ENCODE peak calls at places on chromosomes 6 and 20, in ten cellular contexts. One of them, this sample, is unnamed.

GRCh38 chr20:1338801-1339200 is 9.9 kb upstream of the SDCBP2 start:
- DNase-seq in RWPE1: no peak
- DNase-seq in body of pancreas: no peak
- DNase-seq in esophagus squamous epithelium: no peak
- DNase-seq in PC-3: no peak
- DNase-seq in psoas muscle: no peak
- DNase-seq in HFFc6: no peak
- DNase-seq in IMR-90: no peak
- DNase-seq in AG04450: no peak
- DNase-seq in AG10803: peak; percentile 36
- DNase-seq in this sample: no peak

GRCh38 chr20:56460459-56460858 is 8.0 kb upstream of the RTF2 start:
- DNase-seq in RWPE1: no peak
- DNase-seq in body of pancreas: no peak
- DNase-seq in esophagus squamous epithelium: no peak
- DNase-seq in PC-3: no peak
- DNase-seq in psoas muscle: no peak
- DNase-seq in HFFc6: no peak
- DNase-seq in IMR-90: no peak
- DNase-seq in AG04450: no peak
- DNase-seq in AG10803: no peak
- DNase-seq in this sample: no peak

GRCh38 chr20:50690979-50691584 is at the start of gene RIPOR3:
- DNase-seq in RWPE1: no peak
- DNase-seq in body of pancreas: peak; percentile 29
- DNase-seq in esophagus squamous epithelium: no peak
- DNase-seq in PC-3: no peak
- DNase-seq in psoas muscle: peak; percentile 37
- DNase-seq in HFFc6: peak; percentile 7
- DNase-seq in IMR-90: no peak
- DNase-seq in AG04450: no peak
- DNase-seq in AG10803: peak; percentile 24
- DNase-seq in this sample: no peak

GRCh38 chr6:17093692-17094091 is 8.2 kb upstream of the STMND1 start:
- DNase-seq in RWPE1: no peak
- DNase-seq in body of pancreas: no peak
- DNase-seq in esophagus squamous epithelium: no peak
- DNase-seq in PC-3: peak; percentile 62
- DNase-seq in psoas muscle: no peak
- DNase-seq in HFFc6: no peak
- DNase-seq in IMR-90: no peak
- DNase-seq in AG04450: no peak
- DNase-seq in AG10803: no peak
- DNase-seq in this sample: peak; percentile 30

GRCh38 chr20:22680031-22680740 is 95.8 kb upstream of the FOXA2 start:
- DNase-seq in RWPE1: no peak
- DNase-seq in body of pancreas: no peak
- DNase-seq in esophagus squamous epithelium: no peak
- DNase-seq in PC-3: peak; percentile 13
- DNase-seq in psoas muscle: no peak
- DNase-seq in HFFc6: no peak
- DNase-seq in IMR-90: no peak
- DNase-seq in AG04450: no peak
- DNase-seq in AG10803: no peak
- DNase-seq in this sample: no peak

GRCh38 chr20:57155415-57155814 is 111.0 kb downstream of the BMP7 start:
- DNase-seq in RWPE1: no peak
- DNase-seq in body of pancreas: no peak
- DNase-seq in esophagus squamous epithelium: no peak
- DNase-seq in PC-3: no peak
- DNase-seq in psoas muscle: no peak
- DNase-seq in HFFc6: no peak
- DNase-seq in IMR-90: no peak
- DNase-seq in AG04450: no peak
- DNase-seq in AG10803: no peak
- DNase-seq in this sample: no peak

GRCh38 chr6:14729186-14729871 is 516.5 kb upstream of the JARID2 start:
- DNase-seq in RWPE1: no peak
- DNase-seq in body of pancreas: no peak
- DNase-seq in esophagus squamous epithelium: no peak
- DNase-seq in PC-3: no peak
- DNase-seq in psoas muscle: no peak
- DNase-seq in HFFc6: no peak
- DNase-seq in IMR-90: no peak
- DNase-seq in AG04450: no peak
- DNase-seq in AG10803: no peak
- DNase-seq in this sample: no peak

GRCh38 chr6:45185403-45186251 is 142.5 kb upstream of the RUNX2 start:
- DNase-seq in RWPE1: no peak
- DNase-seq in body of pancreas: no peak
- DNase-seq in esophagus squamous epithelium: no peak
- DNase-seq in PC-3: no peak
- DNase-seq in psoas muscle: no peak
- DNase-seq in HFFc6: no peak
- DNase-seq in IMR-90: no peak
- DNase-seq in AG04450: no peak
- DNase-seq in AG10803: peak; percentile 29
- DNase-seq in this sample: no peak

GRCh38 chr20:1830240-1830639 is 65.0 kb upstream of the SIRPA start:
- DNase-seq in RWPE1: peak; percentile 98
- DNase-seq in body of pancreas: peak; percentile 66
- DNase-seq in esophagus squamous epithelium: no peak
- DNase-seq in PC-3: peak; percentile 98
- DNase-seq in psoas muscle: peak; percentile 76
- DNase-seq in HFFc6: peak; percentile 98
- DNase-seq in IMR-90: peak; percentile 99
- DNase-seq in AG04450: peak; percentile 94
- DNase-seq in AG10803: peak; percentile 92
- DNase-seq in this sample: peak; percentile 44

GRCh38 chr20:24948939-24949679 is at the start of gene CST7:
- DNase-seq in RWPE1: no peak
- DNase-seq in body of pancreas: no peak
- DNase-seq in esophagus squamous epithelium: no peak
- DNase-seq in PC-3: peak; percentile 38
- DNase-seq in psoas muscle: no peak
- DNase-seq in HFFc6: no peak
- DNase-seq in IMR-90: no peak
- DNase-seq in AG04450: no peak
- DNase-seq in AG10803: no peak
- DNase-seq in this sample: no peak

GRCh38 chr6:80469977-80470376 is 363.5 kb downstream of the BCKDHB start:
- DNase-seq in RWPE1: no peak
- DNase-seq in body of pancreas: no peak
- DNase-seq in esophagus squamous epithelium: no peak
- DNase-seq in PC-3: no peak
- DNase-seq in psoas muscle: no peak
- DNase-seq in HFFc6: no peak
- DNase-seq in IMR-90: no peak
- DNase-seq in AG04450: no peak
- DNase-seq in AG10803: no peak
- DNase-seq in this sample: no peak

GRCh38 chr6:35415065-35415880 is 36.9 kb upstream of the FANCE start:
- DNase-seq in RWPE1: peak; percentile 42
- DNase-seq in body of pancreas: peak; percentile 91
- DNase-seq in esophagus squamous epithelium: no peak
- DNase-seq in PC-3: peak; percentile 99
- DNase-seq in psoas muscle: peak; percentile 56
- DNase-seq in HFFc6: peak; percentile 92
- DNase-seq in IMR-90: peak; percentile 96
- DNase-seq in AG04450: peak; percentile 83
- DNase-seq in AG10803: peak; percentile 89
- DNase-seq in this sample: peak; percentile 77
- TF ChIP-seq CTCF in RWPE1: peak; percentile 15
- TF ChIP-seq CTCF in body of pancreas: peak; percentile 50
- TF ChIP-seq CTCF in esophagus squamous epithelium: peak; percentile 70
- TF ChIP-seq CTCF in PC-3: peak; percentile 80
- TF ChIP-seq CTCF in psoas muscle: peak; percentile 57
- TF ChIP-seq CTCF in HFFc6: peak; percentile 81
- TF ChIP-seq CTCF in IMR-90: peak; percentile 78
- TF ChIP-seq CTCF in AG04450: peak; percentile 62
- TF ChIP-seq CTCF in AG10803: peak; percentile 74
- TF ChIP-seq CTCF in this sample: peak; percentile 74

DNA sequence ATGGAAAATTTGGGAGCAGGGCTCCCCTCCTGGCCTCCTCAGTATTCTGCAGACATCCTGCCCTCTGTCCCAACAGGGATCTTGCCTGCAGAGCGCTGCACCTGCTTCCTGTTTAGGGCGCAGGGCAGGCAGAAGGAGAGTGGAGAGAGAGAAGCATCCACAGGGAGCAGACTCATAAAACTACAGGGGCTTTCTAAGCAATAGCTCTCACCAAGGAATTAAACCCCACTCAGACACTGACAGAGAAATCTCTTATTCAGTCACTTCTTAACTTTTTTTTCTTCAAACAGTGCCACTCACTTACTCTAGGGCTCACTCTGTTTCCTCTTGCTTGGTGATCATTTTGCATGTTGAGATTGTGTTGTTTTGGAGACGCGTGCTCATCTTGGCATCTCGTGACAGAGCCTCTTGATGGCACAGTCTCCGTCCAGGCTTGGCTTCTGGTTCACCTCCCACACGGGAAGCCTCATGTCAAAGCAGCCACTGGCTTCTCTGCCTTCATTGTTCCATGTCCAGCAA is 153.1 kb upstream of the INSM1 start:
- DNase-seq in RWPE1: no peak
- DNase-seq in body of pancreas: no peak
- DNase-seq in esophagus squamous epithelium: no peak
- DNase-seq in PC-3: no peak
- DNase-seq in psoas muscle: no peak
- DNase-seq in HFFc6: no peak
- DNase-seq in IMR-90: no peak
- DNase-seq in AG04450: no peak
- DNase-seq in AG10803: no peak
- DNase-seq in this sample: no peak
- TF ChIP-seq CTCF in RWPE1: no peak
- TF ChIP-seq CTCF in body of pancreas: no peak
- TF ChIP-seq CTCF in esophagus squamous epithelium: no peak
- TF ChIP-seq CTCF in PC-3: no peak
- TF ChIP-seq CTCF in psoas muscle: no peak
- TF ChIP-seq CTCF in HFFc6: no peak
- TF ChIP-seq CTCF in IMR-90: no peak
- TF ChIP-seq CTCF in AG04450: no peak
- TF ChIP-seq CTCF in AG10803: no peak
- TF ChIP-seq CTCF in this sample: no peak

GRCh38 chr20:36593347-36593746 is 12.2 kb upstream of the RAB5IF start:
- DNase-seq in RWPE1: no peak
- DNase-seq in body of pancreas: no peak
- DNase-seq in esophagus squamous epithelium: no peak
- DNase-seq in PC-3: no peak
- DNase-seq in psoas muscle: no peak
- DNase-seq in HFFc6: no peak
- DNase-seq in IMR-90: no peak
- DNase-seq in AG04450: no peak
- DNase-seq in AG10803: no peak
- DNase-seq in this sample: no peak

GRCh38 chr20:36591281-36591680 is 14.3 kb upstream of the RAB5IF start:
- DNase-seq in RWPE1: no peak
- DNase-seq in body of pancreas: no peak
- DNase-seq in esophagus squamous epithelium: no peak
- DNase-seq in PC-3: no peak
- DNase-seq in psoas muscle: no peak
- DNase-seq in HFFc6: no peak
- DNase-seq in IMR-90: no peak
- DNase-seq in AG04450: no peak
- DNase-seq in AG10803: no peak
- DNase-seq in this sample: no peak

GRCh38 chr20:36587388-36588136 is 14.2 kb downstream of the TGIF2 start:
- DNase-seq in RWPE1: no peak
- DNase-seq in body of pancreas: no peak
- DNase-seq in esophagus squamous epithelium: no peak
- DNase-seq in PC-3: no peak
- DNase-seq in psoas muscle: no peak
- DNase-seq in HFFc6: no peak
- DNase-seq in IMR-90: no peak
- DNase-seq in AG04450: no peak
- DNase-seq in AG10803: no peak
- DNase-seq in this sample: no peak

DNA sequence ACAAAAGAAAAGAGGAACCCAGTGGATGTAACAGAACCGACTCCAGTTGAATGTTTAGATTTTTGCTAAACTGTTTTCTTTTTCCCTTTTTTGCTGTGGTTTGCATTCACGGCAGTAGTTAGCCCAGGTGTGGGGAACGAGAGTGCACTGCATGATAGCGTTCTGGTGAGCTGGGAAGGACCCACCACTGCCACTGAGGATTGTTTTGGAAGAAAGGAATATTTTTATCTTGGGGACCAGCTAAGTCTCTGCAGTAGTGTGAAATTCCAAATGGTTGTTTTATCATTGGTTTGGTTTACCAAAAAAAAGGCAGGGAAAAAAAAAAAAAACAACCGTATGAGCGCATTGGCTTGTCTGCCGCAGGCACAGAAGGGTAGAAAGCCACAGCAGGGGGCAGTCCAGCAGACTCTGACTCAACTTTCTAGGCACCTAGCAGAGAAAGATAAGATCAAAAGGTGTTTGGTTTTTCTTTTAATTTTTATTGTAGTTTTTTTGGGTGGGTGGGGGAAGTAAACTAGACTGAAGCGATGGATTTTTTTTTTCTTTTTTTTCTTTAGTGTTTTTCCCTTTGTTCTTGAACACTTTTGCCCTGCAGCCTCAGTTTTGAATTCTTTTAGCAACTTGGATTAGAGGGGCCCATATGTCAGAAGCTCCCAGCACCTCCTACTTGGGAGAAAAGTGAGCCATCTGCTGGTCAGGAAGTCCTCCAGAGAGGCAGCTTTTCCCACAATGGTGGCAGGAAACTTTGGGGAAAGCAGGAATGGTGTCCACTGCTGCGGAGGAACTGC is 13.5 kb upstream of the RAB5IF start:
- DNase-seq in RWPE1: no peak
- DNase-seq in body of pancreas: peak; percentile 40
- DNase-seq in esophagus squamous epithelium: no peak
- DNase-seq in PC-3: peak; percentile 38
- DNase-seq in psoas muscle: no peak
- DNase-seq in HFFc6: peak; percentile 40
- DNase-seq in IMR-90: peak; percentile 51
- DNase-seq in AG04450: no peak
- DNase-seq in AG10803: peak; percentile 55
- DNase-seq in this sample: peak; percentile 34
- TF ChIP-seq CTCF in RWPE1: peak; percentile 81
- TF ChIP-seq CTCF in body of pancreas: no peak
- TF ChIP-seq CTCF in esophagus squamous epithelium: peak; percentile 28
- TF ChIP-seq CTCF in PC-3: peak; percentile 62
- TF ChIP-seq CTCF in psoas muscle: peak; percentile 40
- TF ChIP-seq CTCF in HFFc6: peak; percentile 71
- TF ChIP-seq CTCF in IMR-90: peak; percentile 49
- TF ChIP-seq CTCF in AG04450: peak; percentile 50
- TF ChIP-seq CTCF in AG10803: peak; percentile 64
- TF ChIP-seq CTCF in this sample: peak; percentile 24

GRCh38 chr20:36481380-36482043 is 59.8 kb upstream of the MYL9 start:
- DNase-seq in RWPE1: no peak
- DNase-seq in body of pancreas: no peak
- DNase-seq in esophagus squamous epithelium: no peak
- DNase-seq in PC-3: no peak
- DNase-seq in psoas muscle: peak; percentile 29
- DNase-seq in HFFc6: no peak
- DNase-seq in IMR-90: no peak
- DNase-seq in AG04450: no peak
- DNase-seq in AG10803: no peak
- DNase-seq in this sample: no peak
- TF ChIP-seq CTCF in RWPE1: no peak
- TF ChIP-seq CTCF in body of pancreas: no peak
- TF ChIP-seq CTCF in esophagus squamous epithelium: no peak
- TF ChIP-seq CTCF in PC-3: no peak
- TF ChIP-seq CTCF in psoas muscle: peak; percentile 27
- TF ChIP-seq CTCF in HFFc6: no peak
- TF ChIP-seq CTCF in IMR-90: no peak
- TF ChIP-seq CTCF in AG04450: no peak
- TF ChIP-seq CTCF in AG10803: peak; percentile 6
- TF ChIP-seq CTCF in this sample: no peak

This sample was measured in Calu3.